ENCODE peak calls at places on chromosome X, in five cellular contexts. J, D, E, R and Z are unnamed samples.

GRCh38 chrX:118675966-118676349 is 51.4 kb upstream of the IL13RA1 start:
- DNase-seq in J (no peak), D (no peak), E (no peak), R (no peak), Z (no peak)

GRCh38 chrX:133661962-133662839 is 246.9 kb upstream of the GPC4 start:
- DNase-seq in J (no peak), D (no peak), E (no peak), R (no peak), Z (no peak)

GRCh38 chrX:19883878-19884277 is 3.5 kb downstream of the SH3KBP1 start:
- DNase-seq in J (no peak), D (peak; percentile 11), E (no peak), R (no peak), Z (no peak)

GRCh38 chrX:39602226-39602625 is 495.5 kb downstream of the BCOR start:
- DNase-seq in J (no peak), D (no peak), E (peak; percentile 14), R (no peak), Z (no peak)

GRCh38 chrX:132483951-132484350 is 4.9 kb downstream of the MBNL3 start:
- DNase-seq in J (no peak), D (no peak), E (no peak), R (no peak), Z (no peak)

GRCh38 chrX:40171513-40172168 is 73.9 kb upstream of the BCOR start:
- DNase-seq in J (peak; percentile 37), D (no peak), E (peak; percentile 39), R (no peak), Z (no peak)

GRCh38 chrX:111168314-111168713 is 72.3 kb downstream of the PAK3 start:
- DNase-seq in J (no peak), D (peak; percentile 25), E (peak; percentile 50), R (peak; percentile 3), Z (no peak)

GRCh38 chrX:1246816-1247215 is 21.8 kb upstream of the CSF2RA start:
- DNase-seq in J (peak; percentile 86), D (peak; percentile 88), E (peak; percentile 84), R (peak; percentile 44), Z (peak; percentile 63)

GRCh38 chrX:147899715-147900114 is 12.0 kb upstream of the FMR1 start:
- DNase-seq in J (no peak), D (no peak), E (no peak), R (no peak), Z (no peak)

GRCh38 chrX:334971-335757 is 16.6 kb upstream of the GTPBP6 start:
- DNase-seq in J (no peak), D (no peak), E (no peak), R (no peak), Z (no peak)

GRCh38 chrX:119118780-119119395 is 8.7 kb downstream of the KIAA1210 start:
- DNase-seq in J (peak; percentile 20), D (peak; percentile 53), E (peak; percentile 69), R (peak; percentile 53), Z (peak; percentile 2)

GRCh38 chrX:11474021-11474420 is 180.8 kb downstream of the AMELX start:
- DNase-seq in J (no peak), D (no peak), E (no peak), R (no peak), Z (no peak)

GRCh38 chrX:11474576-11474975 is 181.4 kb downstream of the AMELX start:
- DNase-seq in J (no peak), D (no peak), E (no peak), R (no peak), Z (no peak)

GRCh38 chrX:11470231-11470630 is 177.0 kb downstream of the AMELX start:
- DNase-seq in J (no peak), D (peak; percentile 25), E (no peak), R (no peak), Z (no peak)

GRCh38 chrX:11472381-11472780 is 179.2 kb downstream of the AMELX start:
- DNase-seq in J (no peak), D (no peak), E (no peak), R (no peak), Z (no peak)

DNA sequence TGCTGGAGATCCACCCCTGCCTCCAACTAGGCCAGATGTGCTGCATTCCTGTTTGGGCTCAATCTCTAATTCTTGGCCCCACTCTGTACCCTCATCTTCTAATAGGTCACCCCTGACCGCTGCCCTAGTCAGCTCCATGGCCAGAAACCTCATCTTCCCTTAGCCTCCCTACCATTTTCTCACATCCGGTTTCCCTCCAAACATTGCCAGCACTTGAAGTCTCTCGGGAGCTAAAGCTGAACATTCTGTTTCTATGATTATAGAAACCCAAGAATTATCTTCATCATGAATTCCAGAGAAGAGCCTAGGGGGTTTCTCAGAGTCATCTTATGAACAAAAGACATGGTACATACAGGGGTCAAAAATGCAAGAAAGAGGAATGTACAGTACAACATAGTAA is 179.7 kb downstream of the AMELX start:
- DNase-seq in J (no peak), D (no peak), E (no peak), R (no peak), Z (no peak)
- H3K27ac ChIP-seq in J (no peak overlapping the region), D (no peak overlapping the region), E (no peak overlapping the region), R (no peak overlapping the region), Z (no peak overlapping the region)

DNA sequence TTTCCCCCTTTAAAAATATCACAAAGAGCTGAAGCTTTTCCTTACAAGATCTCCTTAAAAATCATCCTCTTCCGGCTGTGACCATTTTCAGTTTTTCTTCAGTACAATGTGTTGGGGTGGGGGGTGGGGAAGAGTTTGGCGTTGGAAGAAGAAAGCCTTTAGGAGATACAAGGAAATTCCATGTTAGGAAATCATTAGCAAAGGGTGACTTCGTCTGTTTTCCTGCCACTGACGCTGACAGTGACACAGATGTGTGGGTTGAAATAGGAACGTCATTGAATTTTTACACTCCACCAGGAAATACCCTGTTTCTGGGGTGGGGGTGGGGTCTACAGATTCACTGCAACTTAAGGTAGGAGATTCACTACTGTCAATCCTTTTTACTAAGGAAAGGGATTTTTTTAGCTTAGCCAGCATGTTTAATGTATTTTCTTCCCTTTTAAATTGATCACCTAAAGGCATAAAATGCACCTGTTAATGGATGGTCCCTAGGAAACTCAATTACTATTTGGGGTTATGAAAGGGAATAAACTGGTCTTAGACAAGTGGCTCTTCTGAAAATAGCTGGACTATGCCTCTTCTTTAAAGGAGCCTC is 3.9 kb downstream of the MAMLD1 start:
- DNase-seq in J (no peak), D (peak; percentile 77), E (no peak), R (no peak), Z (no peak)
- H3K4me3 ChIP-seq in J (no peak overlapping the region), D (peak overlapping the region; percentile 66), E (no peak overlapping the region), R (peak overlapping the region; percentile 43), Z (no peak overlapping the region)

DNA sequence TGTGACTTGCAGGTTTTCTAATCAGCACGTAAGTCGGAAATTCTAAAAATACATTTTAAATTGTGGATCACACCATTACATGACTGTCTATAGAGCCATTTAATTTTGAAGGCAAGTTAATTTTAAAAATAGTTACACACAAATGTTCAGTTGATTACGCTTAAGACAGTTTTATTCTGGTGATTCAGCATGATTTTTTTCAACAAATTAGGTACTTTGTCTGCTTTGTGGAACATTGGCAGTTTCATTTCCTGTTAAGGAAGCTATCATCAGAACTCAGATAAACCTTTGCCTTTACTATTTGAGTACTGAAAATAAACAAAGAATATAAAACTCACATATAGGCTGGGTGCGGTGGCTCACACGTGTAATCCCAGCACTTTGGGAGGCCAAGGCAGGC is 19.5 kb downstream of the SAT1 start:
- DNase-seq in J (no peak), D (no peak), E (no peak), R (no peak), Z (no peak)
- H3K4me1 ChIP-seq in J (no peaks in the 10 kb centered on the region), D (peaks cover 65% of the 10 kb centered on the region), E (no peaks in the 10 kb centered on the region), R (peaks cover 18% of the 10 kb centered on the region), Z (no peaks in the 10 kb centered on the region)

GRCh38 chrX:153414838-153415552 is 3.7 kb downstream of the ZFP92 start:
- DNase-seq in J (no peak), D (no peak), E (no peak), R (no peak), Z (no peak)
- H3K27ac ChIP-seq in J (no peak overlapping the region), D (no peak overlapping the region), E (no peak overlapping the region), R (no peak overlapping the region), Z (no peak overlapping the region)

DNA sequence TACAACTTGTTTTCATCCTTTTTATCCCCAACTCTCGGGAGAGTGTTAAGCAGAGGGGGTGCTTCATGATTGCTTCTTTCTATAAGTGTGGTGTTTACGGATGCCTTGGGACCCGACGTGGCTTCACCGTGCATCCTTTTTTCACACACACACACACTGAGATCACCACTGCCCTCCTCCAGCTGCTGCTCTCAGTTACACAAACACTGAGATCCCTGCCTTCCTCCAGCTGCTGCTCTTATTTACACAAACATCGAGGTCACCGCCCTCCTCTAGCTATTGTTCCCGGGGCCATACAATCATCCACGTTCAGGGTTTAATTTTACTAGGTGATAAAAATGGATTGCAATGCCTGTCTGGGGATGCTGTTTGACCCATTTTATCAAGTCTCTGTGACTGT is 155.4 kb upstream of the FAM9B start:
- DNase-seq in J (no peak), D (no peak), E (no peak), R (no peak), Z (no peak)
- H3K4me3 ChIP-seq in J (no peak overlapping the region), D (no peak overlapping the region), E (no peak overlapping the region), R (no peak overlapping the region), Z (no peak overlapping the region)